ENCODE peak calls at places on chromosome 4, in five cellular contexts. K is iris pigment epithelial cell, A is left ventricle myocardium superior, U is midbrain, I is NCI-H2081. H is an unnamed sample.

GRCh38 chr4:4985844-4986243 is 33.4 kb downstream of the CYTL1 start:
- DNase-seq in K (no peak), A (no peak), U (no peak), I (no peak), H (no peak)

GRCh38 chr4:1233641-1234277 is 15.2 kb downstream of the CTBP1 start:
- DNase-seq in K (peak), A (peak), U (no peak), I (no peak), H (no peak)

GRCh38 chr4:182142146-182143085 is 100.8 kb upstream of the TENM3 start:
- DNase-seq in K (peak), A (no peak), U (no peak), I (no peak), H (peak)

GRCh38 chr4:175947117-175947722 is 118.4 kb upstream of the WDR17 start:
- DNase-seq in K (peak), A (no peak), U (peak), I (peak), H (peak)

GRCh38 chr4:144645621-144646522 is at the start of gene HHIP:
- DNase-seq in K (peak), A (peak), U (peak), I (peak), H (no peak)

GRCh38 chr4:138627096-138627495 is 384.9 kb upstream of the SLC7A11 start:
- DNase-seq in K (peak), A (no peak), U (no peak), I (no peak), H (no peak)

GRCh38 chr4:13966241-13967195 is 339.0 kb upstream of the BOD1L1 start:
- DNase-seq in K (peak), A (no peak), U (no peak), I (no peak), H (no peak)

GRCh38 chr4:74056858-74057562 is 18.5 kb upstream of the CXCL3 start:
- DNase-seq in K (peak), A (no peak), U (no peak), I (no peak), H (peak)

GRCh38 chr4:40046311-40046980 is 10.2 kb upstream of the N4BP2 start:
- DNase-seq in K (peak), A (no peak), U (no peak), I (peak), H (peak)

GRCh38 chr4:99946346-99947189 is at the start of gene DNAJB14:
- DNase-seq in K (peak), A (peak), U (peak), I (peak), H (peak)

GRCh38 chr4:120057416-120057815 is 9.2 kb downstream of the MAD2L1 start:
- DNase-seq in K (no peak), A (no peak), U (no peak), I (no peak), H (no peak)

GRCh38 chr4:40723728-40724127 is 26.0 kb upstream of the NSUN7 start:
- DNase-seq in K (no peak), A (no peak), U (no peak), I (no peak), H (no peak)

GRCh38 chr4:87911252-87911774 is 64.2 kb upstream of the SPP1 start:
- DNase-seq in K (peak), A (no peak), U (peak), I (no peak), H (no peak)

GRCh38 chr4:113750734-113751133 is 10.8 kb downstream of the CAMK2D start:
- DNase-seq in K (no peak), A (no peak), U (no peak), I (no peak), H (no peak)

GRCh38 chr4:76624271-76624681 is 189.2 kb downstream of the SHROOM3 start:
- DNase-seq in K (peak), A (no peak), U (peak), I (no peak), H (no peak)

GRCh38 chr4:63784822-63785221 is 624.4 kb downstream of the TECRL start:
- DNase-seq in K (no peak), A (no peak), U (no peak), I (no peak), H (no peak)

GRCh38 chr4:39051454-39051853 is 10.6 kb upstream of the KLHL5 start:
- DNase-seq in K (peak), A (no peak), U (no peak), I (no peak), H (no peak)

GRCh38 chr4:69115851-69116213 is 19.6 kb downstream of the UGT2B7 start:
- DNase-seq in K (no peak), A (no peak), U (no peak), I (no peak), H (no peak)

GRCh38 chr4:146648384-146648783 is 9.7 kb downstream of the POU4F2 start:
- DNase-seq in K (no peak), A (no peak), U (no peak), I (no peak), H (no peak)

GRCh38 chr4:101197350-101197749 is 150.0 kb downstream of the PPP3CA start:
- DNase-seq in K (no peak), A (no peak), U (no peak), I (no peak), H (no peak)

GRCh38 chr4:52420330-52420729 is 238.8 kb downstream of the USP46 start:
- DNase-seq in K (no peak), A (no peak), U (no peak), I (no peak), H (no peak)

GRCh38 chr4:17058506-17058905 is 160.1 kb upstream of the LDB2 start:
- DNase-seq in K (peak), A (peak), U (no peak), I (no peak), H (no peak)

GRCh38 chr4:180967936-180968335 is 1275.3 kb upstream of the TENM3 start:
- DNase-seq in K (no peak), A (no peak), U (no peak), I (no peak), H (no peak)

GRCh38 chr4:80197601-80198444 is 520 bp downstream of the PRDM8 start:
- DNase-seq in K (no peak), A (no peak), U (peak), I (peak), H (no peak)

GRCh38 chr4:80713409-80713808 is 317.1 kb upstream of the BMP3 start:
- DNase-seq in K (peak), A (no peak), U (no peak), I (no peak), H (no peak)

GRCh38 chr4:12584116-12584875 is 899.8 kb downstream of the RAB28 start:
- DNase-seq in K (no peak), A (no peak), U (no peak), I (no peak), H (no peak)

GRCh38 chr4:156970501-156971167 is 965 bp downstream of the PDGFC start:
- DNase-seq in K (peak), A (peak), U (peak), I (peak), H (peak)

GRCh38 chr4:48970471-48970921 is 15.6 kb upstream of the CWH43 start:
- DNase-seq in K (peak), A (no peak), U (no peak), I (no peak), H (no peak)

GRCh38 chr4:64935469-64936001 is 526.3 kb upstream of the TECRL start:
- DNase-seq in K (no peak), A (no peak), U (no peak), I (no peak), H (no peak)

GRCh38 chr4:1731180-1731579 is 9.9 kb downstream of the TACC3 start:
- DNase-seq in K (peak), A (no peak), U (no peak), I (no peak), H (no peak)

GRCh38 chr4:105624530-105624929 is 72.1 kb downstream of the ARHGEF38 start:
- DNase-seq in K (peak), A (no peak), U (no peak), I (no peak), H (peak)

GRCh38 chr4:151248519-151248918 is 28.4 kb upstream of the PRSS48 start:
- DNase-seq in K (no peak), A (no peak), U (no peak), I (no peak), H (no peak)

H was measured in LoVo.